ENCODE peak calls at places on chromosomes 12 and 14, in eight cellular contexts. One of them, this sample, is unnamed.

GRCh38 chr14:22071001-22071400 is 397.4 kb upstream of the OR4E1 start:
- DNase-seq in AG09309: no peak
- DNase-seq in activated naive CD4-positive, alpha-beta T cell treated with anti-CD3 and anti-CD28 coated beads, Interleukin-2, amount 10 ng/mL, durations not matched to agents 7 days and 5 days: peak; percentile 77
- DNase-seq in activated T-cell treated with anti-CD3 and anti-CD28 coated beads, Interleukin-2, amount 50 U/mL, for 4 hours: peak; percentile 14
- DNase-seq in neuronal stem cell: no peak
- DNase-seq in mesothelial cell of epicardium: no peak
- DNase-seq in NCI-H2081: no peak
- DNase-seq in stromal cell of bone marrow: no peak
- DNase-seq in this sample: no peak

GRCh38 chr12:2752676-2753371 is 41.9 kb upstream of the FKBP4 start:
- DNase-seq in activated naive CD4-positive, alpha-beta T cell treated with anti-CD3 and anti-CD28 coated beads, Interleukin-2, amount 10 ng/mL, durations not matched to agents 7 days and 5 days: peak; percentile 88
- DNase-seq in stromal cell of bone marrow: peak; percentile 20
- DNase-seq in activated T-cell treated with anti-CD3 and anti-CD28 coated beads, Interleukin-2, amount 50 U/mL, for 4 hours: peak; percentile 69
- DNase-seq in AG09309: peak; percentile 5
- DNase-seq in neuronal stem cell: peak; percentile 92
- DNase-seq in mesothelial cell of epicardium: peak; percentile 97
- DNase-seq in NCI-H2081: no peak
- DNase-seq in this sample: no peak

GRCh38 chr12:89770391-89770790 is 61.8 kb upstream of the ATP2B1 start:
- DNase-seq in activated naive CD4-positive, alpha-beta T cell treated with anti-CD3 and anti-CD28 coated beads, Interleukin-2, amount 10 ng/mL, durations not matched to agents 7 days and 5 days: no peak
- DNase-seq in AG09309: no peak
- DNase-seq in mesothelial cell of epicardium: no peak
- DNase-seq in neuronal stem cell: no peak
- DNase-seq in NCI-H2081: no peak
- DNase-seq in activated T-cell treated with anti-CD3 and anti-CD28 coated beads, Interleukin-2, amount 50 U/mL, for 4 hours: no peak
- DNase-seq in stromal cell of bone marrow: peak; percentile 21
- DNase-seq in this sample: no peak

GRCh38 chr12:46371718-46372130 is 849 bp downstream of the SLC38A2 start:
- DNase-seq in AG09309: no peak
- DNase-seq in activated T-cell treated with anti-CD3 and anti-CD28 coated beads, Interleukin-2, amount 50 U/mL, for 4 hours: peak; percentile 45
- DNase-seq in stromal cell of bone marrow: no peak
- DNase-seq in NCI-H2081: peak; percentile 61
- DNase-seq in neuronal stem cell: no peak
- DNase-seq in mesothelial cell of epicardium: no peak
- DNase-seq in activated naive CD4-positive, alpha-beta T cell treated with anti-CD3 and anti-CD28 coated beads, Interleukin-2, amount 10 ng/mL, durations not matched to agents 7 days and 5 days: peak; percentile 69
- DNase-seq in this sample: peak; percentile 73

GRCh38 chr12:57218030-57218853 is 1.6 kb downstream of the NXPH4 start:
- DNase-seq in mesothelial cell of epicardium: no peak
- DNase-seq in activated T-cell treated with anti-CD3 and anti-CD28 coated beads, Interleukin-2, amount 50 U/mL, for 4 hours: no peak
- DNase-seq in AG09309: no peak
- DNase-seq in NCI-H2081: no peak
- DNase-seq in activated naive CD4-positive, alpha-beta T cell treated with anti-CD3 and anti-CD28 coated beads, Interleukin-2, amount 10 ng/mL, durations not matched to agents 7 days and 5 days: no peak
- DNase-seq in neuronal stem cell: no peak
- DNase-seq in stromal cell of bone marrow: no peak
- DNase-seq in this sample: no peak

GRCh38 chr14:101201535-101202125 is 298.1 kb upstream of the RTL1 start:
- DNase-seq in neuronal stem cell: no peak
- DNase-seq in AG09309: no peak
- DNase-seq in mesothelial cell of epicardium: peak; percentile 24
- DNase-seq in activated T-cell treated with anti-CD3 and anti-CD28 coated beads, Interleukin-2, amount 50 U/mL, for 4 hours: no peak
- DNase-seq in activated naive CD4-positive, alpha-beta T cell treated with anti-CD3 and anti-CD28 coated beads, Interleukin-2, amount 10 ng/mL, durations not matched to agents 7 days and 5 days: no peak
- DNase-seq in NCI-H2081: no peak
- DNase-seq in stromal cell of bone marrow: no peak
- DNase-seq in this sample: no peak

GRCh38 chr14:92475451-92476187 is 38.0 kb upstream of the RIN3 start:
- DNase-seq in stromal cell of bone marrow: peak; percentile 49
- DNase-seq in activated T-cell treated with anti-CD3 and anti-CD28 coated beads, Interleukin-2, amount 50 U/mL, for 4 hours: no peak
- DNase-seq in activated naive CD4-positive, alpha-beta T cell treated with anti-CD3 and anti-CD28 coated beads, Interleukin-2, amount 10 ng/mL, durations not matched to agents 7 days and 5 days: no peak
- DNase-seq in NCI-H2081: no peak
- DNase-seq in neuronal stem cell: no peak
- DNase-seq in mesothelial cell of epicardium: peak; percentile 19
- DNase-seq in AG09309: no peak
- DNase-seq in this sample: no peak

GRCh38 chr12:104938371-104938770 is 19.7 kb downstream of the SLC41A2 start:
- DNase-seq in NCI-H2081: no peak
- DNase-seq in activated naive CD4-positive, alpha-beta T cell treated with anti-CD3 and anti-CD28 coated beads, Interleukin-2, amount 10 ng/mL, durations not matched to agents 7 days and 5 days: no peak
- DNase-seq in neuronal stem cell: no peak
- DNase-seq in stromal cell of bone marrow: no peak
- DNase-seq in activated T-cell treated with anti-CD3 and anti-CD28 coated beads, Interleukin-2, amount 50 U/mL, for 4 hours: no peak
- DNase-seq in mesothelial cell of epicardium: no peak
- DNase-seq in AG09309: no peak
- DNase-seq in this sample: no peak

GRCh38 chr12:96520767-96521166 is 31.4 kb downstream of the CFAP54 start:
- DNase-seq in stromal cell of bone marrow: no peak
- DNase-seq in activated naive CD4-positive, alpha-beta T cell treated with anti-CD3 and anti-CD28 coated beads, Interleukin-2, amount 10 ng/mL, durations not matched to agents 7 days and 5 days: no peak
- DNase-seq in NCI-H2081: no peak
- DNase-seq in neuronal stem cell: no peak
- DNase-seq in AG09309: no peak
- DNase-seq in mesothelial cell of epicardium: no peak
- DNase-seq in activated T-cell treated with anti-CD3 and anti-CD28 coated beads, Interleukin-2, amount 50 U/mL, for 4 hours: no peak
- DNase-seq in this sample: no peak

GRCh38 chr14:68669644-68670343 is 123.1 kb downstream of the ZFP36L1 start:
- DNase-seq in NCI-H2081: no peak
- DNase-seq in activated naive CD4-positive, alpha-beta T cell treated with anti-CD3 and anti-CD28 coated beads, Interleukin-2, amount 10 ng/mL, durations not matched to agents 7 days and 5 days: peak; percentile 7
- DNase-seq in stromal cell of bone marrow: no peak
- DNase-seq in mesothelial cell of epicardium: no peak
- DNase-seq in activated T-cell treated with anti-CD3 and anti-CD28 coated beads, Interleukin-2, amount 50 U/mL, for 4 hours: no peak
- DNase-seq in AG09309: no peak
- DNase-seq in neuronal stem cell: no peak
- DNase-seq in this sample: no peak

GRCh38 chr14:68140801-68141200 is 321.2 kb downstream of the RAD51B start:
- DNase-seq in NCI-H2081: no peak
- DNase-seq in stromal cell of bone marrow: no peak
- DNase-seq in AG09309: no peak
- DNase-seq in activated naive CD4-positive, alpha-beta T cell treated with anti-CD3 and anti-CD28 coated beads, Interleukin-2, amount 10 ng/mL, durations not matched to agents 7 days and 5 days: no peak
- DNase-seq in activated T-cell treated with anti-CD3 and anti-CD28 coated beads, Interleukin-2, amount 50 U/mL, for 4 hours: no peak
- DNase-seq in neuronal stem cell: no peak
- DNase-seq in mesothelial cell of epicardium: no peak
- DNase-seq in this sample: no peak

GRCh38 chr12:95480230-95480629 is 6.3 kb downstream of the METAP2 start:
- DNase-seq in activated T-cell treated with anti-CD3 and anti-CD28 coated beads, Interleukin-2, amount 50 U/mL, for 4 hours: no peak
- DNase-seq in NCI-H2081: no peak
- DNase-seq in activated naive CD4-positive, alpha-beta T cell treated with anti-CD3 and anti-CD28 coated beads, Interleukin-2, amount 10 ng/mL, durations not matched to agents 7 days and 5 days: no peak
- DNase-seq in AG09309: no peak
- DNase-seq in stromal cell of bone marrow: no peak
- DNase-seq in mesothelial cell of epicardium: no peak
- DNase-seq in neuronal stem cell: no peak
- DNase-seq in this sample: no peak

GRCh38 chr14:37253905-37254304 is 56.2 kb downstream of the MIPOL1 start:
- DNase-seq in neuronal stem cell: no peak
- DNase-seq in activated naive CD4-positive, alpha-beta T cell treated with anti-CD3 and anti-CD28 coated beads, Interleukin-2, amount 10 ng/mL, durations not matched to agents 7 days and 5 days: no peak
- DNase-seq in NCI-H2081: peak; percentile 6
- DNase-seq in AG09309: peak; percentile 29
- DNase-seq in activated T-cell treated with anti-CD3 and anti-CD28 coated beads, Interleukin-2, amount 50 U/mL, for 4 hours: no peak
- DNase-seq in stromal cell of bone marrow: peak; percentile 64
- DNase-seq in mesothelial cell of epicardium: no peak
- DNase-seq in this sample: no peak

GRCh38 chr14:35268946-35269345 is 23.2 kb upstream of the PSMA6 start:
- DNase-seq in activated naive CD4-positive, alpha-beta T cell treated with anti-CD3 and anti-CD28 coated beads, Interleukin-2, amount 10 ng/mL, durations not matched to agents 7 days and 5 days: no peak
- DNase-seq in NCI-H2081: no peak
- DNase-seq in neuronal stem cell: no peak
- DNase-seq in mesothelial cell of epicardium: no peak
- DNase-seq in activated T-cell treated with anti-CD3 and anti-CD28 coated beads, Interleukin-2, amount 50 U/mL, for 4 hours: no peak
- DNase-seq in AG09309: no peak
- DNase-seq in stromal cell of bone marrow: no peak
- DNase-seq in this sample: no peak

This sample was measured in NCI-H1092.